ENCODE peak calls at places on chromosomes 12 and 14, in five cellular contexts. U is A172, B is T-helper 1 cell, I is head of caudate nucleus, Z is RPMI7951. V is an unnamed sample.
A peak's percentile ranks its signal among the peaks of the same experiment; 100 is the strongest.

GRCh38 chr14:94001501-94002396 is 4.6 kb downstream of the CCDC197 start:
- DNase-seq in U (peak; percentile 63), B (no peak), I (peak; percentile 63), Z (peak; percentile 58), V (peak; percentile 59)

GRCh38 chr12:53101931-53102781 is 1.1 kb upstream of the SOAT2 start:
- DNase-seq in U (no peak), B (no peak), I (no peak), Z (no peak), V (no peak)

GRCh38 chr12:46609281-46609623 is 216.5 kb downstream of the SLC38A4 start:
- DNase-seq in U (no peak), B (no peak), I (no peak), Z (no peak), V (no peak)

GRCh38 chr12:121404734-121405133 is 4.8 kb downstream of the RNF34 start:
- DNase-seq in U (no peak), B (no peak), I (no peak), Z (no peak), V (no peak)

GRCh38 chr12:91361864-91362263 is 179.2 kb upstream of the DCN start:
- DNase-seq in U (peak; percentile 44), B (no peak), I (no peak), Z (peak; percentile 37), V (peak; percentile 26)

GRCh38 chr12:132385923-132386751 is 56.7 kb upstream of the GALNT9 start:
- DNase-seq in U (no peak), B (no peak), I (no peak), Z (no peak), V (no peak)

GRCh38 chr14:61174395-61175386 is 106.4 kb downstream of the TMEM30B start:
- DNase-seq in U (no peak), B (no peak), I (no peak), Z (peak; percentile 47), V (peak; percentile 49)

GRCh38 chr12:89372584-89373370 is 20.5 kb upstream of the DUSP6 start:
- DNase-seq in U (no peak), B (no peak), I (no peak), Z (no peak), V (no peak)

GRCh38 chr14:50967719-50968266 is 23.5 kb upstream of the PYGL start:
- DNase-seq in U (no peak), B (no peak), I (no peak), Z (no peak), V (no peak)

GRCh38 chr12:58548801-58549200 is 371.5 kb downstream of the LRIG3 start:
- DNase-seq in U (no peak), B (no peak), I (no peak), Z (no peak), V (no peak)

GRCh38 chr12:56833780-56834179 is 70.7 kb downstream of the HSD17B6 start:
- DNase-seq in U (no peak), B (no peak), I (no peak), Z (no peak), V (no peak)

GRCh38 chr12:10214131-10214876 is 1.6 kb downstream of the GABARAPL1 start:
- DNase-seq in U (no peak), B (no peak), I (no peak), Z (peak; percentile 51), V (peak; percentile 44)

GRCh38 chr12:116975779-116976393 is 65.1 kb downstream of the FBXW8 start:
- DNase-seq in U (no peak), B (no peak), I (no peak), Z (no peak), V (no peak)

V was measured in HT1080.